ENCODE peak calls at places on chromosomes 4 and X, in four cellular contexts. One of them, this sample, is unnamed.

GRCh38 chrX:81202413-81202794 is 502 bp downstream of the SH3BGRL start:
- DNase-seq in lung: no peak
- DNase-seq in AG10803: no peak
- DNase-seq in lower leg skin: no peak
- DNase-seq in this sample: no peak

GRCh38 chr4:8913121-8913857 is 41.6 kb upstream of the HMX1 start:
- DNase-seq in lung: no peak
- DNase-seq in AG10803: no peak
- DNase-seq in lower leg skin: peak
- DNase-seq in this sample: peak

GRCh38 chr4:10761903-10762302 is 77.3 kb upstream of the CLNK start:
- DNase-seq in lung: no peak
- DNase-seq in AG10803: peak
- DNase-seq in lower leg skin: no peak
- DNase-seq in this sample: no peak

GRCh38 chrX:119573840-119574393 is 446 bp upstream of the UBE2A start:
- DNase-seq in lung: peak
- DNase-seq in AG10803: peak
- DNase-seq in lower leg skin: peak
- DNase-seq in this sample: no peak

GRCh38 chr4:95167809-95168208 is 381.0 kb downstream of the UNC5C start:
- DNase-seq in lung: no peak
- DNase-seq in AG10803: no peak
- DNase-seq in lower leg skin: no peak
- DNase-seq in this sample: no peak

GRCh38 chr4:23590431-23590830 is 299.4 kb downstream of the PPARGC1A start:
- DNase-seq in lung: no peak
- DNase-seq in AG10803: no peak
- DNase-seq in lower leg skin: no peak
- DNase-seq in this sample: no peak

GRCh38 chrX:122777766-122778165 is 406.3 kb upstream of the GRIA3 start:
- DNase-seq in lung: no peak
- DNase-seq in AG10803: no peak
- DNase-seq in lower leg skin: no peak
- DNase-seq in this sample: no peak

GRCh38 chr4:10106421-10107039 is 10.1 kb downstream of the WDR1 start:
- DNase-seq in lung: peak
- DNase-seq in AG10803: peak
- DNase-seq in lower leg skin: peak
- DNase-seq in this sample: peak

GRCh38 chrX:52979993-52980392 is 21.7 kb upstream of the FAM156A start:
- DNase-seq in lung: no peak
- DNase-seq in AG10803: peak
- DNase-seq in lower leg skin: no peak
- DNase-seq in this sample: no peak

GRCh38 chrX:97446298-97446882 is 562.7 kb downstream of the RPA4 start:
- DNase-seq in lung: no peak
- DNase-seq in AG10803: peak
- DNase-seq in lower leg skin: no peak
- DNase-seq in this sample: no peak
- TF ChIP-seq CTCF in lung: no peak
- TF ChIP-seq CTCF in AG10803: peak
- TF ChIP-seq CTCF in lower leg skin: no peak
- TF ChIP-seq CTCF in this sample: peak

GRCh38 chr4:15031993-15032660 is 29.8 kb downstream of the CPEB2 start:
- DNase-seq in lung: no peak
- DNase-seq in AG10803: peak
- DNase-seq in lower leg skin: no peak
- DNase-seq in this sample: no peak
- TF ChIP-seq CTCF in lung: no peak
- TF ChIP-seq CTCF in AG10803: no peak
- TF ChIP-seq CTCF in lower leg skin: no peak
- TF ChIP-seq CTCF in this sample: no peak

GRCh38 chrX:121322159-121322558 is 274.7 kb downstream of the GLUD2 start:
- DNase-seq in lung: no peak
- DNase-seq in AG10803: no peak
- DNase-seq in lower leg skin: no peak
- DNase-seq in this sample: no peak
- TF ChIP-seq CTCF in lung: no peak
- TF ChIP-seq CTCF in AG10803: no peak
- TF ChIP-seq CTCF in lower leg skin: no peak
- TF ChIP-seq CTCF in this sample: peak

GRCh38 chr4:14834382-14834781 is 167.9 kb upstream of the CPEB2 start:
- DNase-seq in lung: no peak
- DNase-seq in AG10803: no peak
- DNase-seq in lower leg skin: no peak
- DNase-seq in this sample: no peak

GRCh38 chr4:14835288-14835687 is 167.0 kb upstream of the CPEB2 start:
- DNase-seq in lung: no peak
- DNase-seq in AG10803: no peak
- DNase-seq in lower leg skin: no peak
- DNase-seq in this sample: no peak

GRCh38 chr4:14841801-14842748 is 160.2 kb upstream of the CPEB2 start:
- DNase-seq in lung: peak
- DNase-seq in AG10803: no peak
- DNase-seq in lower leg skin: no peak
- DNase-seq in this sample: no peak

GRCh38 chr4:14835708-14836107 is 166.6 kb upstream of the CPEB2 start:
- DNase-seq in lung: no peak
- DNase-seq in AG10803: no peak
- DNase-seq in lower leg skin: no peak
- DNase-seq in this sample: no peak

GRCh38 chr4:14837860-14838259 is 164.4 kb upstream of the CPEB2 start:
- DNase-seq in lung: no peak
- DNase-seq in AG10803: no peak
- DNase-seq in lower leg skin: no peak
- DNase-seq in this sample: no peak
- TF ChIP-seq CTCF in lung: no peak
- TF ChIP-seq CTCF in AG10803: no peak
- TF ChIP-seq CTCF in lower leg skin: no peak
- TF ChIP-seq CTCF in this sample: no peak

DNA sequence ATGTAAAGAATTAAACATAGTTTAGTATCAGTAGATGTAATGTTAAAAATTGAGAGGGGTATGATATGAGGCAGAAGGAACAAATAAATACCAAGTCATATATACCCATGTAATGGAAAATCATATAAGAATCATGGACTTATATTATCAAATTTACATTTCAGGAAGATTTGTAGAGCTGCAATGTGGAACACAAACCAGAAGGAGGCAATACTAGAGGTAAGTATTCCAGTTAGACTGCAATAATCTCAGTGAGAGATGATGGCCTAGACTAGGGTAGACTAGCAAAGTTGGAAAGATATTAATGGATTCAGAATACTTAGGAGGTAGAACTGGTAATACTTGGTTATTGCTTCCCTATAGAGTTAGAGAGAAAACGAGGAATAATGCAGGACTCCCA is 603.0 kb upstream of the KLHL4 start:
- DNase-seq in lung: no peak
- DNase-seq in AG10803: no peak
- DNase-seq in lower leg skin: no peak
- DNase-seq in this sample: no peak
- TF ChIP-seq CTCF in lung: no peak
- TF ChIP-seq CTCF in AG10803: no peak
- TF ChIP-seq CTCF in lower leg skin: no peak
- TF ChIP-seq CTCF in this sample: no peak

GRCh38 chrX:307261-308111 is 11.1 kb downstream of the GTPBP6 start:
- DNase-seq in lung: no peak
- DNase-seq in AG10803: no peak
- DNase-seq in lower leg skin: no peak
- DNase-seq in this sample: no peak
- TF ChIP-seq CTCF in lung: no peak
- TF ChIP-seq CTCF in AG10803: no peak
- TF ChIP-seq CTCF in lower leg skin: no peak
- TF ChIP-seq CTCF in this sample: no peak

DNA sequence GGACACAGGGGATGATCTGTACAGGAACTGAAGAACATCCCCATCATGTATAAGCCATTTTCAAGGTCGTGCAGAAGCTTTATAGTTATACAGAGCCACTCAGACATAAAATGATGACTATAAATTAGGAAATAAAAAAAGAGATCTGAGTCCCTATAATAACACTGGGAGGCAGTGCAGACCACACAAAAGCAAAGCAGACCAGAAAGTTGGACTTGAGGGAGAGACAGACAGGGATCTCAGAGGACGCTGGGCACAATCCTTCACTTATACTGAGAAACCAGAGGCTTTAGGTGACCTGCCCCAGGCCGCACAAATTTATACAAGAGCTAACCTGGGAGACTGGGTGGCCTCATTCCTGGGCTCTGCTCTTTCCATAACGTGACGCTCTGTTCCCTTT is 70.5 kb downstream of the HADH start:
- DNase-seq in lung: no peak
- DNase-seq in AG10803: peak
- DNase-seq in lower leg skin: no peak
- DNase-seq in this sample: no peak
- TF ChIP-seq CTCF in lung: peak
- TF ChIP-seq CTCF in AG10803: peak
- TF ChIP-seq CTCF in lower leg skin: no peak
- TF ChIP-seq CTCF in this sample: peak

DNA sequence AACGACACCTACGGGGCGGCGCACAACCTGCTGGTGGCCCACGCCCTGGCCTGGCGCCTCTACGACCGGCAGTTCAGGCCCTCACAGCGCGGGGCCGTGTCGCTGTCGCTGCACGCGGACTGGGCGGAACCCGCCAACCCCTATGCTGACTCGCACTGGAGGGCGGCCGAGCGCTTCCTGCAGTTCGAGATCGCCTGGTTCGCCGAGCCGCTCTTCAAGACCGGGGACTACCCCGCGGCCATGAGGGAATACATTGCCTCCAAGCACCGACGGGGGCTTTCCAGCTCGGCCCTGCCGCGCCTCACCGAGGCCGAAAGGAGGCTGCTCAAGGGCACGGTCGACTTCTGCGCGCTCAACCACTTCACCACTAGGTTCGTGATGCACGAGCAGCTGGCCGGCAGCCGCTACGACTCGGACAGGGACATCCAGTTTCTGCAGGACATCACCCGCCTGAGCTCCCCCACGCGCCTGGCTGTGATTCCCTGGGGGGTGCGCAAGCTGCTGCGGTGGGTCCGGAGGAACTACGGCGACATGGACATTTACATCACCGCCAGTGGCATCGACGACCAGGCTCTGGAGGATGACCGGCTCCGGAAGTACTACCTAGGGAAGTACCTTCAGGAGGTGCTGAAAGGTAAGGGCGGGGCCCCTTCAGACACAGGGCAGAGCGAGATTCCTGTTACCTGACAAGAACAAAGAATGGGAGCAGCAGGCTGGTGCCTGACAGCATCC is 11.7 kb downstream of the RPL9 start:
- DNase-seq in lung: peak
- DNase-seq in AG10803: peak
- DNase-seq in lower leg skin: peak
- DNase-seq in this sample: no peak
- TF ChIP-seq CTCF in lung: no peak
- TF ChIP-seq CTCF in AG10803: peak
- TF ChIP-seq CTCF in lower leg skin: no peak
- TF ChIP-seq CTCF in this sample: no peak

GRCh38 chrX:128619490-128619889 is 567.3 kb upstream of the ACTRT1 start:
- DNase-seq in lung: no peak
- DNase-seq in AG10803: no peak
- DNase-seq in lower leg skin: no peak
- DNase-seq in this sample: no peak
- TF ChIP-seq CTCF in lung: no peak
- TF ChIP-seq CTCF in AG10803: no peak
- TF ChIP-seq CTCF in lower leg skin: no peak
- TF ChIP-seq CTCF in this sample: no peak

GRCh38 chrX:112048707-112049106 is 33.9 kb downstream of the TRPC5 start:
- DNase-seq in lung: no peak
- DNase-seq in AG10803: no peak
- DNase-seq in lower leg skin: no peak
- DNase-seq in this sample: no peak

DNA sequence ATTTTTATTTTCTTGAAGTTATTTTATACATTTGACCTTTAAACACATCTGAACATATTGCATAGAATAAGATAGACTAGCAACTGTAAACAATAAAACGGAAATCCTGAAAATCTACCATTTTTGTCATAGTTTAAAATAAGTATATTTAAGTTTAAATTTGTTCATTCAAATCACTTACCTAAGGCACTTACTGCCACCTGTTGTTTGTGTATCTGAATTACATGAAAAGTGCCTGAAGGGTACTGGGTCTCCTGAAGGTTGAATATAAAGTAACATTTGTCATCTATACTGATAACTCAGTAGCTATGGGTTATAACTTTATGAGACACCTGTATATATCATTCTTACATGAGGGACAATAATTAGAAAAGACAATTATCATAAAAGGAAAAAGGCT is 38.6 kb downstream of the TRPC5 start:
- DNase-seq in lung: no peak
- DNase-seq in AG10803: no peak
- DNase-seq in lower leg skin: no peak
- DNase-seq in this sample: no peak
- TF ChIP-seq CTCF in lung: no peak
- TF ChIP-seq CTCF in AG10803: peak
- TF ChIP-seq CTCF in lower leg skin: no peak
- TF ChIP-seq CTCF in this sample: peak

This sample was measured in osteocyte.